ENCODE peak calls at places on chromosomes 3 and 15, in seven cellular contexts. One of them, this sample, is unnamed.
A peak's percentile ranks its signal among the peaks of the same experiment; 100 is the strongest.

GRCh38 chr15:39511000-39511914 is 69.6 kb upstream of the THBS1 start:
- DNase-seq in neuronal stem cell: no peak
- DNase-seq in IMR-90: peak; percentile 93
- DNase-seq in H1: no peak
- DNase-seq in mesenchymal stem cell: peak; percentile 89
- DNase-seq in trophoblast cell: peak; percentile 49
- DNase-seq in mesendoderm: no peak
- DNase-seq in this sample: no peak

GRCh38 chr3:16740531-16740930 is 135.3 kb upstream of the DAZL start:
- DNase-seq in neuronal stem cell: no peak
- DNase-seq in IMR-90: no peak
- DNase-seq in H1: no peak
- DNase-seq in mesenchymal stem cell: no peak
- DNase-seq in trophoblast cell: peak; percentile 41
- DNase-seq in mesendoderm: no peak
- DNase-seq in this sample: no peak

GRCh38 chr3:82807781-82808180 is 1046.3 kb upstream of the GBE1 start:
- DNase-seq in neuronal stem cell: no peak
- DNase-seq in IMR-90: no peak
- DNase-seq in H1: no peak
- DNase-seq in mesenchymal stem cell: no peak
- DNase-seq in trophoblast cell: no peak
- DNase-seq in mesendoderm: no peak
- DNase-seq in this sample: no peak

GRCh38 chr3:45593708-45594601 is 596 bp upstream of the LIMD1 start:
- DNase-seq in neuronal stem cell: peak; percentile 62
- DNase-seq in IMR-90: peak; percentile 68
- DNase-seq in H1: peak; percentile 88
- DNase-seq in mesenchymal stem cell: peak; percentile 74
- DNase-seq in trophoblast cell: peak; percentile 77
- DNase-seq in mesendoderm: peak; percentile 89
- DNase-seq in this sample: peak; percentile 86

GRCh38 chr3:77513541-77513940 is 473.6 kb downstream of the ROBO2 start:
- DNase-seq in neuronal stem cell: no peak
- DNase-seq in IMR-90: no peak
- DNase-seq in H1: no peak
- DNase-seq in mesenchymal stem cell: no peak
- DNase-seq in trophoblast cell: no peak
- DNase-seq in mesendoderm: no peak
- DNase-seq in this sample: no peak

GRCh38 chr3:148763921-148764320 is 63.7 kb upstream of the CPB1 start:
- DNase-seq in neuronal stem cell: no peak
- DNase-seq in IMR-90: no peak
- DNase-seq in H1: no peak
- DNase-seq in mesenchymal stem cell: peak; percentile 7
- DNase-seq in trophoblast cell: peak; percentile 54
- DNase-seq in mesendoderm: no peak
- DNase-seq in this sample: no peak

GRCh38 chr3:125281411-125281810 is 68.9 kb upstream of the SLC12A8 start:
- DNase-seq in neuronal stem cell: no peak
- DNase-seq in IMR-90: no peak
- DNase-seq in H1: no peak
- DNase-seq in mesenchymal stem cell: peak; percentile 7
- DNase-seq in trophoblast cell: no peak
- DNase-seq in mesendoderm: no peak
- DNase-seq in this sample: no peak

GRCh38 chr3:23479615-23480323 is 276.6 kb downstream of the UBE2E2 start:
- DNase-seq in neuronal stem cell: no peak
- DNase-seq in IMR-90: no peak
- DNase-seq in H1: no peak
- DNase-seq in mesenchymal stem cell: no peak
- DNase-seq in trophoblast cell: no peak
- DNase-seq in mesendoderm: no peak
- DNase-seq in this sample: no peak

GRCh38 chr3:27680517-27681246 is 41.4 kb downstream of the EOMES start:
- DNase-seq in neuronal stem cell: peak; percentile 52
- DNase-seq in IMR-90: no peak
- DNase-seq in H1: peak; percentile 58
- DNase-seq in mesenchymal stem cell: no peak
- DNase-seq in trophoblast cell: no peak
- DNase-seq in mesendoderm: peak; percentile 90
- DNase-seq in this sample: peak; percentile 69

GRCh38 chr3:71397046-71397445 is 186.5 kb downstream of the FOXP1 start:
- DNase-seq in neuronal stem cell: no peak
- DNase-seq in IMR-90: peak; percentile 30
- DNase-seq in H1: no peak
- DNase-seq in mesenchymal stem cell: peak; percentile 28
- DNase-seq in trophoblast cell: peak; percentile 81
- DNase-seq in mesendoderm: peak; percentile 40
- DNase-seq in this sample: no peak

GRCh38 chr3:128316456-128316855 is 150.2 kb downstream of the DNAJB8 start:
- DNase-seq in neuronal stem cell: no peak
- DNase-seq in IMR-90: no peak
- DNase-seq in H1: peak; percentile 40
- DNase-seq in mesenchymal stem cell: no peak
- DNase-seq in trophoblast cell: no peak
- DNase-seq in mesendoderm: no peak
- DNase-seq in this sample: peak; percentile 17

GRCh38 chr15:60633426-60633968 is 154.6 kb upstream of the ICE2 start:
- DNase-seq in neuronal stem cell: no peak
- DNase-seq in IMR-90: no peak
- DNase-seq in H1: no peak
- DNase-seq in mesenchymal stem cell: no peak
- DNase-seq in trophoblast cell: no peak
- DNase-seq in mesendoderm: no peak
- DNase-seq in this sample: no peak

GRCh38 chr3:49855662-49856061 is 702 bp downstream of the TRAIP start:
- DNase-seq in neuronal stem cell: no peak
- DNase-seq in IMR-90: no peak
- DNase-seq in H1: no peak
- DNase-seq in mesenchymal stem cell: no peak
- DNase-seq in trophoblast cell: no peak
- DNase-seq in mesendoderm: no peak
- DNase-seq in this sample: no peak

GRCh38 chr15:57298843-57299550 is 77.3 kb upstream of the CGNL1 start:
- DNase-seq in neuronal stem cell: no peak
- DNase-seq in IMR-90: peak; percentile 17
- DNase-seq in H1: peak; percentile 36
- DNase-seq in mesenchymal stem cell: peak; percentile 24
- DNase-seq in trophoblast cell: no peak
- DNase-seq in mesendoderm: no peak
- DNase-seq in this sample: no peak

GRCh38 chr3:136621628-136622027 is 130.6 kb downstream of the STAG1 start:
- DNase-seq in neuronal stem cell: no peak
- DNase-seq in IMR-90: peak; percentile 76
- DNase-seq in H1: no peak
- DNase-seq in mesenchymal stem cell: no peak
- DNase-seq in trophoblast cell: peak; percentile 68
- DNase-seq in mesendoderm: no peak
- DNase-seq in this sample: no peak

GRCh38 chr3:15982667-15983145 is 184.9 kb upstream of the ANKRD28 start:
- DNase-seq in neuronal stem cell: peak; percentile 39
- DNase-seq in IMR-90: peak; percentile 96
- DNase-seq in H1: no peak
- DNase-seq in mesenchymal stem cell: peak; percentile 97
- DNase-seq in trophoblast cell: peak; percentile 88
- DNase-seq in mesendoderm: no peak
- DNase-seq in this sample: no peak

GRCh38 chr3:149605902-149606301 is 51.9 kb downstream of the WWTR1 start:
- DNase-seq in neuronal stem cell: no peak
- DNase-seq in IMR-90: peak; percentile 85
- DNase-seq in H1: no peak
- DNase-seq in mesenchymal stem cell: no peak
- DNase-seq in trophoblast cell: peak; percentile 76
- DNase-seq in mesendoderm: peak; percentile 44
- DNase-seq in this sample: no peak

GRCh38 chr3:65170357-65171090 is 482.7 kb upstream of the ADAMTS9 start:
- DNase-seq in neuronal stem cell: no peak
- DNase-seq in IMR-90: peak; percentile 85
- DNase-seq in H1: no peak
- DNase-seq in mesenchymal stem cell: peak; percentile 87
- DNase-seq in trophoblast cell: peak; percentile 22
- DNase-seq in mesendoderm: peak; percentile 40
- DNase-seq in this sample: no peak

GRCh38 chr3:45997942-45998341 is 2.3 kb upstream of the FYCO1 start:
- DNase-seq in neuronal stem cell: no peak
- DNase-seq in IMR-90: no peak
- DNase-seq in H1: no peak
- DNase-seq in mesenchymal stem cell: no peak
- DNase-seq in trophoblast cell: peak; percentile 73
- DNase-seq in mesendoderm: no peak
- DNase-seq in this sample: no peak

GRCh38 chr15:75646944-75647364 is 758 bp upstream of the SNX33 start:
- DNase-seq in neuronal stem cell: no peak
- DNase-seq in IMR-90: no peak
- DNase-seq in H1: peak; percentile 61
- DNase-seq in mesenchymal stem cell: no peak
- DNase-seq in trophoblast cell: peak; percentile 68
- DNase-seq in mesendoderm: peak; percentile 30
- DNase-seq in this sample: peak; percentile 45

GRCh38 chr3:62151591-62151990 is 221.8 kb downstream of the FEZF2 start:
- DNase-seq in neuronal stem cell: no peak
- DNase-seq in IMR-90: peak; percentile 43
- DNase-seq in H1: no peak
- DNase-seq in mesenchymal stem cell: no peak
- DNase-seq in trophoblast cell: peak; percentile 59
- DNase-seq in mesendoderm: no peak
- DNase-seq in this sample: no peak

GRCh38 chr15:92623435-92623834 is 32.1 kb downstream of the FAM174B start:
- DNase-seq in neuronal stem cell: no peak
- DNase-seq in IMR-90: no peak
- DNase-seq in H1: no peak
- DNase-seq in mesenchymal stem cell: no peak
- DNase-seq in trophoblast cell: peak; percentile 56
- DNase-seq in mesendoderm: no peak
- DNase-seq in this sample: no peak

GRCh38 chr15:99719096-99719541 is 14.1 kb downstream of the LYSMD4 start:
- DNase-seq in neuronal stem cell: no peak
- DNase-seq in IMR-90: peak; percentile 87
- DNase-seq in H1: no peak
- DNase-seq in mesenchymal stem cell: peak; percentile 84
- DNase-seq in trophoblast cell: no peak
- DNase-seq in mesendoderm: no peak
- DNase-seq in this sample: no peak

GRCh38 chr3:23991236-23992050 is 46.4 kb downstream of the NR1D2 start:
- DNase-seq in neuronal stem cell: no peak
- DNase-seq in IMR-90: peak; percentile 24
- DNase-seq in H1: no peak
- DNase-seq in mesenchymal stem cell: peak; percentile 93
- DNase-seq in trophoblast cell: no peak
- DNase-seq in mesendoderm: no peak
- DNase-seq in this sample: no peak

GRCh38 chr3:101673953-101674352 is 3.0 kb downstream of the ZBTB11 start:
- DNase-seq in neuronal stem cell: no peak
- DNase-seq in IMR-90: no peak
- DNase-seq in H1: no peak
- DNase-seq in mesenchymal stem cell: no peak
- DNase-seq in trophoblast cell: no peak
- DNase-seq in mesendoderm: no peak
- DNase-seq in this sample: no peak

GRCh38 chr3:101676219-101676764 is 640 bp downstream of the ZBTB11 start:
- DNase-seq in neuronal stem cell: peak; percentile 94
- DNase-seq in IMR-90: peak; percentile 96
- DNase-seq in H1: peak; percentile 96
- DNase-seq in mesenchymal stem cell: peak; percentile 97
- DNase-seq in trophoblast cell: peak; percentile 95
- DNase-seq in mesendoderm: peak; percentile 98
- DNase-seq in this sample: peak; percentile 96

GRCh38 chr3:101676765-101677435 is at the start of gene ZBTB11:
- DNase-seq in neuronal stem cell: peak; percentile 100
- DNase-seq in IMR-90: peak; percentile 100
- DNase-seq in H1: peak; percentile 100
- DNase-seq in mesenchymal stem cell: peak; percentile 100
- DNase-seq in trophoblast cell: peak; percentile 100
- DNase-seq in mesendoderm: peak; percentile 100
- DNase-seq in this sample: peak; percentile 99

GRCh38 chr3:101675709-101676218 is 1.2 kb downstream of the ZBTB11 start:
- DNase-seq in neuronal stem cell: no peak
- DNase-seq in IMR-90: no peak
- DNase-seq in H1: no peak
- DNase-seq in mesenchymal stem cell: no peak
- DNase-seq in trophoblast cell: no peak
- DNase-seq in mesendoderm: no peak
- DNase-seq in this sample: no peak

GRCh38 chr3:101674518-101674917 is 2.4 kb downstream of the ZBTB11 start:
- DNase-seq in neuronal stem cell: no peak
- DNase-seq in IMR-90: no peak
- DNase-seq in H1: no peak
- DNase-seq in mesenchymal stem cell: no peak
- DNase-seq in trophoblast cell: no peak
- DNase-seq in mesendoderm: no peak
- DNase-seq in this sample: no peak
- H3K9ac ChIP-seq in neuronal stem cell: no peak overlapping the region
- H3K9ac ChIP-seq in IMR-90: no peak overlapping the region
- H3K9ac ChIP-seq in H1: no peak overlapping the region
- H3K9ac ChIP-seq in mesenchymal stem cell: peak overlapping the region; percentile 96
- H3K9ac ChIP-seq in trophoblast cell: no peak overlapping the region
- H3K9ac ChIP-seq in mesendoderm: no peak overlapping the region
- H3K9ac ChIP-seq in this sample: no peak overlapping the region

GRCh38 chr3:127003601-127004280 is 20.8 kb downstream of the PLXNA1 start:
- DNase-seq in neuronal stem cell: no peak
- DNase-seq in IMR-90: no peak
- DNase-seq in H1: no peak
- DNase-seq in mesenchymal stem cell: no peak
- DNase-seq in trophoblast cell: no peak
- DNase-seq in mesendoderm: no peak
- DNase-seq in this sample: no peak
- H2BK120ac ChIP-seq in neuronal stem cell: peak overlapping the region; percentile 47
- H2BK120ac ChIP-seq in IMR-90: peak overlapping the region; percentile 44
- H2BK120ac ChIP-seq in H1: no peak overlapping the region
- H2BK120ac ChIP-seq in mesenchymal stem cell: no peak overlapping the region
- H2BK120ac ChIP-seq in trophoblast cell: no peak overlapping the region
- H2BK120ac ChIP-seq in mesendoderm: no peak overlapping the region
- H2BK120ac ChIP-seq in this sample: no peak overlapping the region

GRCh38 chr3:52046186-52046913 is 10.0 kb downstream of the DUSP7 start:
- DNase-seq in neuronal stem cell: no peak
- DNase-seq in IMR-90: peak; percentile 98
- DNase-seq in H1: no peak
- DNase-seq in mesenchymal stem cell: peak; percentile 99
- DNase-seq in trophoblast cell: peak; percentile 82
- DNase-seq in mesendoderm: peak; percentile 33
- DNase-seq in this sample: no peak
- H3K9ac ChIP-seq in neuronal stem cell: no peak overlapping the region
- H3K9ac ChIP-seq in IMR-90: peak overlapping the region; percentile 63
- H3K9ac ChIP-seq in H1: no peak overlapping the region
- H3K9ac ChIP-seq in mesenchymal stem cell: peak overlapping the region; percentile 45
- H3K9ac ChIP-seq in trophoblast cell: no peak overlapping the region
- H3K9ac ChIP-seq in mesendoderm: no peak overlapping the region
- H3K9ac ChIP-seq in this sample: no peak overlapping the region

GRCh38 chr3:57194641-57195040 is 5.1 kb downstream of the HESX1 start:
- DNase-seq in neuronal stem cell: no peak
- DNase-seq in IMR-90: no peak
- DNase-seq in H1: no peak
- DNase-seq in mesenchymal stem cell: no peak
- DNase-seq in trophoblast cell: no peak
- DNase-seq in mesendoderm: peak; percentile 40
- DNase-seq in this sample: no peak

GRCh38 chr3:57192028-57192427 is 7.8 kb downstream of the HESX1 start:
- DNase-seq in neuronal stem cell: no peak
- DNase-seq in IMR-90: no peak
- DNase-seq in H1: no peak
- DNase-seq in mesenchymal stem cell: no peak
- DNase-seq in trophoblast cell: no peak
- DNase-seq in mesendoderm: no peak
- DNase-seq in this sample: no peak
- H2BK120ac ChIP-seq in neuronal stem cell: no peak overlapping the region
- H2BK120ac ChIP-seq in IMR-90: no peak overlapping the region
- H2BK120ac ChIP-seq in H1: no peak overlapping the region
- H2BK120ac ChIP-seq in mesenchymal stem cell: no peak overlapping the region
- H2BK120ac ChIP-seq in trophoblast cell: no peak overlapping the region
- H2BK120ac ChIP-seq in mesendoderm: no peak overlapping the region
- H2BK120ac ChIP-seq in this sample: no peak overlapping the region

GRCh38 chr15:47717036-47717611 is at the start of gene SEMA6D:
- DNase-seq in neuronal stem cell: peak; percentile 83
- DNase-seq in IMR-90: peak; percentile 85
- DNase-seq in H1: peak; percentile 79
- DNase-seq in mesenchymal stem cell: peak; percentile 93
- DNase-seq in trophoblast cell: peak; percentile 64
- DNase-seq in mesendoderm: peak; percentile 94
- DNase-seq in this sample: peak; percentile 85
- H3K9ac ChIP-seq in neuronal stem cell: peak within 1 kb of the TSS; percentile 82
- H3K9ac ChIP-seq in IMR-90: peak within 1 kb of the TSS; percentile 78
- H3K9ac ChIP-seq in H1: peak within 1 kb of the TSS; percentile 14
- H3K9ac ChIP-seq in mesenchymal stem cell: peak within 1 kb of the TSS; percentile 63
- H3K9ac ChIP-seq in trophoblast cell: peak within 1 kb of the TSS; percentile 65
- H3K9ac ChIP-seq in mesendoderm: peak within 1 kb of the TSS; percentile 80
- H3K9ac ChIP-seq in this sample: no peak within 1 kb of the TSS